ENCODE peak calls at places on chromosomes 6 and 20, in six cellular contexts. W is cardiac muscle cell, U is colonic mucosa, L is kidney epithelial cell, V is esophagus squamous epithelium, Z is heart left ventricle. N is an unnamed sample.

GRCh38 chr20:12093062-12093796 is 175.5 kb downstream of the BTBD3 start:
- DNase-seq in U (no peak), V (no peak), Z (no peak), L (peak; percentile 59), W (no peak), N (no peak)

GRCh38 chr6:50270427-50270826 is 220.7 kb upstream of the DEFB112 start:
- DNase-seq in W (no peak), Z (no peak), V (no peak), L (no peak), U (no peak), N (no peak)

GRCh38 chr20:39853664-39854063 is 835.4 kb downstream of the MAFB start:
- DNase-seq in W (peak; percentile 63), L (peak; percentile 64), U (no peak), V (no peak), Z (no peak), N (peak; percentile 54)

GRCh38 chr6:37137201-37137880 is 32.6 kb upstream of the PIM1 start:
- DNase-seq in V (no peak), U (peak; percentile 30), L (peak; percentile 99), Z (no peak), W (peak; percentile 98), N (peak; percentile 99)

GRCh38 chr6:169073311-169073710 is 180.3 kb downstream of the THBS2 start:
- DNase-seq in U (no peak), V (no peak), L (no peak), W (peak; percentile 92), Z (no peak), N (peak; percentile 88)

GRCh38 chr20:46931699-46932098 is 37.1 kb downstream of the EYA2 start:
- DNase-seq in Z (no peak), U (no peak), V (no peak), W (no peak), L (no peak), N (no peak)

GRCh38 chr6:6825986-6826901 is 237.7 kb downstream of the LY86 start:
- DNase-seq in W (peak; percentile 48), V (no peak), Z (peak; percentile 58), U (peak; percentile 60), L (no peak), N (peak; percentile 7)

GRCh38 chr6:126123226-126123625 is 136.9 kb downstream of the TRMT11 start:
- DNase-seq in L (no peak), W (peak; percentile 59), Z (no peak), U (no peak), V (no peak), N (peak; percentile 54)

GRCh38 chr6:34601706-34602105 is 45.6 kb upstream of the SPDEF start:
- DNase-seq in L (no peak), V (no peak), Z (no peak), U (no peak), W (no peak), N (no peak)

GRCh38 chr6:44386929-44387345 is 569 bp upstream of the CDC5L start:
- DNase-seq in L (peak; percentile 2), V (no peak), W (peak; percentile 60), U (peak; percentile 25), Z (no peak), N (peak; percentile 34)

GRCh38 chr6:82017316-82017715 is 230.2 kb downstream of the IBTK start:
- DNase-seq in U (no peak), L (peak; percentile 88), V (no peak), W (peak; percentile 86), Z (no peak), N (peak; percentile 90)

GRCh38 chr6:124372076-124372475 is 568.4 kb downstream of the NKAIN2 start:
- DNase-seq in Z (no peak), V (no peak), U (no peak), W (no peak), L (no peak), N (peak; percentile 64)

GRCh38 chr6:636488-636887 is 20.4 kb downstream of the HUS1B start:
- DNase-seq in W (no peak), Z (no peak), L (no peak), U (no peak), V (no peak), N (no peak)

GRCh38 chr6:33901822-33902816 is 98.3 kb upstream of the MLN start:
- DNase-seq in L (no peak), W (no peak), V (no peak), U (no peak), Z (no peak), N (no peak)

GRCh38 chr6:6905961-6906518 is 201.7 kb upstream of the RREB1 start:
- DNase-seq in V (no peak), W (no peak), Z (no peak), U (no peak), L (no peak), N (no peak)

GRCh38 chr6:166877906-166878305 is 78.4 kb downstream of the RNASET2 start:
- DNase-seq in L (peak; percentile 67), Z (no peak), V (no peak), W (no peak), U (no peak), N (no peak)

GRCh38 chr6:123117145-123117908 is 121.3 kb downstream of the CLVS2 start:
- DNase-seq in L (no peak), V (no peak), Z (no peak), W (no peak), U (no peak), N (no peak)

GRCh38 chr6:22098623-22099022 is 198.2 kb downstream of the PRL start:
- DNase-seq in W (no peak), L (no peak), U (no peak), Z (no peak), V (no peak), N (peak; percentile 20)

GRCh38 chr6:45504947-45505346 is 127.2 kb upstream of the SUPT3H start:
- DNase-seq in W (peak; percentile 81), U (no peak), Z (no peak), V (no peak), L (peak; percentile 78), N (peak; percentile 90)

GRCh38 chr20:49668181-49668877 is 45.3 kb downstream of the B4GALT5 start:
- DNase-seq in V (no peak), W (no peak), L (no peak), Z (peak; percentile 22), U (no peak), N (no peak)

GRCh38 chr6:129890701-129891100 is 29.6 kb upstream of the TMEM244 start:
- DNase-seq in L (no peak), Z (no peak), U (no peak), W (no peak), V (no peak), N (peak; percentile 18)

GRCh38 chr20:2866236-2866635 is 7.0 kb upstream of the PTPRA start:
- DNase-seq in U (no peak), L (no peak), V (no peak), Z (no peak), W (no peak), N (no peak)

GRCh38 chr6:106973018-106973840 is 1.3 kb downstream of the CD24 start:
- DNase-seq in V (no peak), L (no peak), U (peak; percentile 59), Z (no peak), W (no peak), N (no peak)

GRCh38 chr6:43989556-43990248 is 137.6 kb downstream of the MRPL14 start:
- DNase-seq in W (no peak), L (no peak), Z (no peak), U (no peak), V (no peak), N (no peak)

GRCh38 chr6:104955491-104955890 is 1.4 kb upstream of the LIN28B start:
- DNase-seq in L (no peak), Z (no peak), V (no peak), W (no peak), U (no peak), N (no peak)

GRCh38 chr6:104954091-104954797 is 2.7 kb upstream of the LIN28B start:
- DNase-seq in V (no peak), W (no peak), Z (no peak), U (no peak), L (no peak), N (no peak)

GRCh38 chr6:104951677-104952076 is 5.2 kb upstream of the LIN28B start:
- DNase-seq in U (no peak), Z (no peak), V (no peak), L (no peak), W (no peak), N (no peak)

GRCh38 chr6:104952911-104953409 is 3.9 kb upstream of the LIN28B start:
- DNase-seq in L (no peak), U (no peak), W (no peak), V (no peak), Z (no peak), N (no peak)

DNA sequence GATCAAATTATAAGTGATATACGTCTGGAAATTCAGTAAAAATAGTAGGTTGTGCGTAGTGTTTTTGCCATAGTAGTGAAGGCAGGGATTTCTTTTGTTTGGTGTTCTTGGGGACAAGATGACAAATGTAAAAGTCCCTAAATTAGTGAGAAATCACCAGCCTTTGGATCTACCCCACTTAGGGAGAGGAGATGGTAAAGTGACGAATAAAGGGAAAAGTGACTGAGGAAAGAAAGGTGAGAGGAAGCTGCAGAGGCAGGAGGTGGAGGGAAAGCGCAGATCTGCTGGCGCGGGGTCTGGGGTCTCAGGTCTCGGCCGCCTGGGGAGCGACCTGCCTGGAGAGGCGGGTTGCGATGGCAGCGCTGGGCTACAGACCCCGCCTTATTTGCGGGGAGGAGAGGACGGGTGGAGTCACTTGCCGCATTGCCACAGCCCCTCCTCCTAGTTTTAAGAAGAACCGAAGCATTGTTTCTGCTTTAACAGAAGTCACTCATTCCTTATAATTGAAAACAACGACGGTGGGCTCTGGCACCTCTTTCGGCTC is 3.4 kb upstream of the LIN28B start:
- DNase-seq in L (no peak), V (no peak), Z (no peak), U (no peak), W (no peak), N (no peak)
- TF ChIP-seq CTCF in L (no peak), V (no peak), Z (no peak), U (no peak), W (no peak), N (no peak)

DNA sequence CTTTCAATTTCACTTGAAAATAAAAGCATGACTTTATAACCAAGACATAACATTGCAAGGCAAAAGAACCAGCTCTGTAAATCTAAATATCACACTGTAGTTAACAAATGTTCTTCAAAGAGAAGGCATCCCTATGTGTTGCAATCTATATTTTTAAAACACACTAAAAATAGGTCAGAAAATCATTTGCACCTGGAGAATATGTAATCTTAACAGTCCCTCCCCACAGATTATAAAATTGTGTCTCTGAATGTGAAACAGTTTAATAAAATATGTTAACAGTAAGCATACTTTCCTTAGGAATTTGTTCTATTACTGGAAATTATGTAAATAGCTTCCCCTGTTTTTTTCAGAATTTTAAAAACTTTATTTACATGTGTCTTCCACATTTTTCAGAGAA is 351.9 kb downstream of the COL12A1 start:
- DNase-seq in Z (no peak), L (no peak), U (no peak), V (no peak), W (no peak), N (no peak)
- H3K4me3 ChIP-seq in Z (no peak overlapping the region), L (no peak overlapping the region), U (no peak overlapping the region), V (no peak overlapping the region), W (no peak overlapping the region), N (no peak overlapping the region)

DNA sequence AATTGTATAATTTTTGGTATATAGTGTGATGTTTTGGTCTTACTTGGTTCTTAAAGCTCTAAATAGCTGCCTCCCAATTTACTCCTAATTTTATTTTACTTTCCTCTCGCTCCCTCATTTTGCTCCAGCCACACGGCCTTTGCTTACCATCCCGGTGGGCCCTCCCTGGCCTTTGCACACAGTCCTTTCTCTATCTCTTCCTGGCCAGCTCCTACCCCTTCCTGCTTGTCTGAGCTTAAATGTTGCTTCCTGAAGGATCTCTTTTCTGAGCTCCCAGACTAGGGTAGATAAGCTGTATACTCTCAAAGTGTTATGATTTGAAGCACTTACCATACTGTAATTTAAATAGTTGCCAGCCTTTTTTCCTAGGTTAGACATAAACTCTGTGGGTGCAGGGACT is 121.7 kb downstream of the UTRN start:
- DNase-seq in Z (no peak), V (no peak), L (no peak), W (peak; percentile 32), U (no peak), N (no peak)
- TF ChIP-seq CTCF in Z (no peak), V (no peak), L (no peak), W (no peak), U (no peak), N (no peak)

GRCh38 chr6:38715016-38715809 is at the start of gene DNAH8:
- DNase-seq in W (peak; percentile 23), U (no peak), L (no peak), V (no peak), Z (no peak), N (no peak)
- H3K4me3 ChIP-seq in W (peak within 1 kb of the TSS; percentile 28), U (peak within 1 kb of the TSS; percentile 10), L (peak within 1 kb of the TSS; percentile 34), V (peak within 1 kb of the TSS; percentile 40), Z (peak within 1 kb of the TSS; percentile 37), N (peak within 1 kb of the TSS; percentile 55)

N was measured in choroid plexus epithelial cell.